ENCODE peak calls at places on chromosome 10, in nine cellular contexts. S, U, Q, W, F, Y, K, O and R are unnamed samples.

GRCh38 chr10:50607526-50607925 is 16.2 kb downstream of the SGMS1 start:
- ATAC-seq in W (no peak), S (no peak), O (no peak), U (no peak), K (no peak), F (no peak), Y (no peak), Q (no peak), R (no peak)

GRCh38 chr10:130904676-130905075 is 406.8 kb downstream of the TCERG1L start:
- ATAC-seq in F (no peak), S (no peak), Q (no peak), Y (no peak), O (no peak), W (no peak), U (no peak), K (no peak), R (no peak)

GRCh38 chr10:14125564-14125963 is 205.2 kb downstream of the FRMD4A start:
- ATAC-seq in K (no peak), Y (no peak), W (no peak), F (no peak), Q (no peak), S (no peak), U (peak), O (no peak), R (no peak)

GRCh38 chr10:107163904-107164861 is at the start of gene SORCS1:
- ATAC-seq in W (no peak), Q (no peak), Y (no peak), F (no peak), S (peak), O (no peak), U (peak), K (no peak), R (no peak)

GRCh38 chr10:24396396-24396795 is 187.5 kb downstream of the KIAA1217 start:
- ATAC-seq in Q (no peak), F (no peak), Y (no peak), W (no peak), S (no peak), U (peak), O (no peak), K (no peak), R (no peak)

GRCh38 chr10:48658243-48658888 is 26.3 kb upstream of the WDFY4 start:
- ATAC-seq in K (peak), Q (peak), S (no peak), F (no peak), W (peak), Y (no peak), O (no peak), U (peak), R (no peak)

GRCh38 chr10:48541144-48541795 is 63.6 kb downstream of the ARHGAP22 start:
- ATAC-seq in F (no peak), K (no peak), W (no peak), S (no peak), Q (no peak), U (no peak), O (no peak), Y (no peak), R (no peak)

GRCh38 chr10:71889388-71889987 is 38.4 kb upstream of the PSAP start:
- ATAC-seq in K (peak), W (no peak), S (peak), U (no peak), F (peak), Q (peak), Y (no peak), O (no peak), R (no peak)

GRCh38 chr10:3693031-3693714 is 91.8 kb downstream of the KLF6 start:
- ATAC-seq in F (no peak), O (no peak), U (no peak), W (no peak), Y (no peak), K (no peak), S (no peak), Q (no peak), R (peak)

GRCh38 chr10:49768731-49769130 is 6.6 kb upstream of the OGDHL start:
- ATAC-seq in S (no peak), K (no peak), Y (no peak), O (no peak), U (no peak), W (no peak), F (no peak), Q (no peak), R (no peak)